ENCODE peak calls at places on chromosomes 5 and 9, in seven cellular contexts. One of them, this sample, is unnamed.

GRCh38 chr9:79623799-79624721 is 52.3 kb downstream of the TLE4 start:
- DNase-seq in IMR-90: no peak
- DNase-seq in adrenal gland: peak; percentile 25
- DNase-seq in ovary: no peak
- DNase-seq in heart left ventricle: peak; percentile 38
- DNase-seq in upper lobe of left lung: no peak
- DNase-seq in tibial nerve: no peak
- DNase-seq in this sample: no peak

GRCh38 chr5:167982-168660 is 23.2 kb upstream of the LRRC14B start:
- DNase-seq in IMR-90: peak; percentile 99
- DNase-seq in adrenal gland: no peak
- DNase-seq in ovary: peak; percentile 56
- DNase-seq in heart left ventricle: no peak
- DNase-seq in upper lobe of left lung: no peak
- DNase-seq in tibial nerve: no peak
- DNase-seq in this sample: peak; percentile 60

GRCh38 chr9:134169724-134170401 is 5.5 kb upstream of the RNU6ATAC start:
- DNase-seq in IMR-90: no peak
- DNase-seq in adrenal gland: no peak
- DNase-seq in ovary: no peak
- DNase-seq in heart left ventricle: no peak
- DNase-seq in upper lobe of left lung: no peak
- DNase-seq in tibial nerve: no peak
- DNase-seq in this sample: peak; percentile 73

GRCh38 chr9:19127881-19128719 is 808 bp upstream of the PLIN2 start:
- DNase-seq in IMR-90: no peak
- DNase-seq in adrenal gland: peak; percentile 35
- DNase-seq in ovary: peak; percentile 36
- DNase-seq in heart left ventricle: peak; percentile 33
- DNase-seq in upper lobe of left lung: peak; percentile 85
- DNase-seq in tibial nerve: peak; percentile 24
- DNase-seq in this sample: peak; percentile 85

GRCh38 chr5:168407222-168407621 is 79.0 kb upstream of the RARS1 start:
- DNase-seq in IMR-90: peak; percentile 25
- DNase-seq in adrenal gland: no peak
- DNase-seq in ovary: no peak
- DNase-seq in heart left ventricle: no peak
- DNase-seq in upper lobe of left lung: no peak
- DNase-seq in tibial nerve: no peak
- DNase-seq in this sample: no peak

GRCh38 chr5:123483446-123484077 is 28.4 kb upstream of the CSNK1G3 start:
- DNase-seq in IMR-90: no peak
- DNase-seq in adrenal gland: no peak
- DNase-seq in ovary: no peak
- DNase-seq in heart left ventricle: no peak
- DNase-seq in upper lobe of left lung: no peak
- DNase-seq in tibial nerve: no peak
- DNase-seq in this sample: no peak

GRCh38 chr5:13664377-13664776 is 280.1 kb downstream of the DNAH5 start:
- DNase-seq in IMR-90: peak; percentile 100
- DNase-seq in adrenal gland: no peak
- DNase-seq in ovary: no peak
- DNase-seq in heart left ventricle: no peak
- DNase-seq in upper lobe of left lung: no peak
- DNase-seq in tibial nerve: no peak
- DNase-seq in this sample: no peak

GRCh38 chr5:125487231-125487630 is 740.8 kb upstream of the ZNF608 start:
- DNase-seq in IMR-90: peak; percentile 1
- DNase-seq in adrenal gland: no peak
- DNase-seq in ovary: no peak
- DNase-seq in heart left ventricle: no peak
- DNase-seq in upper lobe of left lung: no peak
- DNase-seq in tibial nerve: no peak
- DNase-seq in this sample: no peak

GRCh38 chr5:113212244-113212920 is 222.4 kb downstream of the TSSK1B start:
- DNase-seq in IMR-90: peak; percentile 73
- DNase-seq in adrenal gland: no peak
- DNase-seq in ovary: peak; percentile 49
- DNase-seq in heart left ventricle: peak; percentile 68
- DNase-seq in upper lobe of left lung: no peak
- DNase-seq in tibial nerve: no peak
- DNase-seq in this sample: no peak

GRCh38 chr9:136109351-136110081 is 9.2 kb downstream of the TMEM250 start:
- DNase-seq in IMR-90: peak; percentile 87
- DNase-seq in adrenal gland: peak; percentile 93
- DNase-seq in ovary: peak; percentile 92
- DNase-seq in heart left ventricle: peak; percentile 93
- DNase-seq in upper lobe of left lung: peak; percentile 99
- DNase-seq in tibial nerve: peak; percentile 79
- DNase-seq in this sample: peak; percentile 98

GRCh38 chr5:77751328-77752023 is 24.7 kb downstream of the TBCA start:
- DNase-seq in IMR-90: no peak
- DNase-seq in adrenal gland: no peak
- DNase-seq in ovary: no peak
- DNase-seq in heart left ventricle: no peak
- DNase-seq in upper lobe of left lung: peak; percentile 32
- DNase-seq in tibial nerve: no peak
- DNase-seq in this sample: no peak

GRCh38 chr9:97900738-97901565 is 21.3 kb downstream of the TRMO start:
- DNase-seq in IMR-90: peak; percentile 55
- DNase-seq in adrenal gland: no peak
- DNase-seq in ovary: no peak
- DNase-seq in heart left ventricle: no peak
- DNase-seq in upper lobe of left lung: no peak
- DNase-seq in tibial nerve: no peak
- DNase-seq in this sample: no peak

DNA sequence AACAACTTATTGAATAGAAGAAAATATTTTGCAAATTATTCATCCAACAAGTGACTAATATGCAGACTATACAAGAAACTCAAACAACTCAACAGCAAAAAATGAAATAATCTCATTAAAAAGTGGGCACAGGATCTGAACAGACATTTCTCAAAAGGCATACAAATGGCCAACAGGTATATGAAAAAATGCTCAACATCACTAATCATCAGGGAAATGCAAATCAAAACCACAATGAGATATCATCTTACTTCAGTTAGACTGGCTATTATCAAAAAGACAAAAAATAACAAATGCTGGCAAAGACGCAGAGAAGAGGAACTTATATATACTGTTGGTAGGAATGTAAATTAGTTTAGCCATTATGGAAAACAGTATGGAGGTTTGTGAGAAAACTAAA is 1.8 kb upstream of the AMACR start:
- DNase-seq in IMR-90: no peak
- DNase-seq in adrenal gland: no peak
- DNase-seq in ovary: no peak
- DNase-seq in heart left ventricle: no peak
- DNase-seq in upper lobe of left lung: no peak
- DNase-seq in tibial nerve: no peak
- DNase-seq in this sample: no peak
- TF ChIP-seq POLR2A in IMR-90: no peak
- TF ChIP-seq POLR2A in adrenal gland: no peak
- TF ChIP-seq POLR2A in ovary: no peak
- TF ChIP-seq POLR2A in heart left ventricle: no peak
- TF ChIP-seq POLR2A in upper lobe of left lung: no peak
- TF ChIP-seq POLR2A in tibial nerve: no peak
- TF ChIP-seq POLR2A in this sample: no peak

GRCh38 chr5:4909086-4909485 is 231.0 kb upstream of the ADAMTS16 start:
- DNase-seq in IMR-90: no peak
- DNase-seq in adrenal gland: no peak
- DNase-seq in ovary: no peak
- DNase-seq in heart left ventricle: no peak
- DNase-seq in upper lobe of left lung: no peak
- DNase-seq in tibial nerve: no peak
- DNase-seq in this sample: no peak
- TF ChIP-seq POLR2A in IMR-90: no peak
- TF ChIP-seq POLR2A in adrenal gland: no peak
- TF ChIP-seq POLR2A in ovary: no peak
- TF ChIP-seq POLR2A in heart left ventricle: no peak
- TF ChIP-seq POLR2A in upper lobe of left lung: no peak
- TF ChIP-seq POLR2A in tibial nerve: no peak
- TF ChIP-seq POLR2A in this sample: no peak

GRCh38 chr9:35650341-35651158 is at the start of gene SIT1:
- DNase-seq in IMR-90: no peak
- DNase-seq in adrenal gland: no peak
- DNase-seq in ovary: no peak
- DNase-seq in heart left ventricle: no peak
- DNase-seq in upper lobe of left lung: peak; percentile 50
- DNase-seq in tibial nerve: no peak
- DNase-seq in this sample: peak; percentile 82

GRCh38 chr9:35652829-35653209 is 2.1 kb upstream of the SIT1 start:
- DNase-seq in IMR-90: no peak
- DNase-seq in adrenal gland: no peak
- DNase-seq in ovary: no peak
- DNase-seq in heart left ventricle: no peak
- DNase-seq in upper lobe of left lung: no peak
- DNase-seq in tibial nerve: no peak
- DNase-seq in this sample: no peak

GRCh38 chr9:35651964-35652828 is 1.5 kb upstream of the SIT1 start:
- DNase-seq in IMR-90: peak; percentile 72
- DNase-seq in adrenal gland: no peak
- DNase-seq in ovary: no peak
- DNase-seq in heart left ventricle: no peak
- DNase-seq in upper lobe of left lung: no peak
- DNase-seq in tibial nerve: no peak
- DNase-seq in this sample: no peak

GRCh38 chr9:35646583-35647265 is 4.0 kb downstream of the SIT1 start:
- DNase-seq in IMR-90: peak; percentile 82
- DNase-seq in adrenal gland: peak; percentile 89
- DNase-seq in ovary: peak; percentile 93
- DNase-seq in heart left ventricle: peak; percentile 93
- DNase-seq in upper lobe of left lung: peak; percentile 99
- DNase-seq in tibial nerve: peak; percentile 95
- DNase-seq in this sample: peak; percentile 99

DNA sequence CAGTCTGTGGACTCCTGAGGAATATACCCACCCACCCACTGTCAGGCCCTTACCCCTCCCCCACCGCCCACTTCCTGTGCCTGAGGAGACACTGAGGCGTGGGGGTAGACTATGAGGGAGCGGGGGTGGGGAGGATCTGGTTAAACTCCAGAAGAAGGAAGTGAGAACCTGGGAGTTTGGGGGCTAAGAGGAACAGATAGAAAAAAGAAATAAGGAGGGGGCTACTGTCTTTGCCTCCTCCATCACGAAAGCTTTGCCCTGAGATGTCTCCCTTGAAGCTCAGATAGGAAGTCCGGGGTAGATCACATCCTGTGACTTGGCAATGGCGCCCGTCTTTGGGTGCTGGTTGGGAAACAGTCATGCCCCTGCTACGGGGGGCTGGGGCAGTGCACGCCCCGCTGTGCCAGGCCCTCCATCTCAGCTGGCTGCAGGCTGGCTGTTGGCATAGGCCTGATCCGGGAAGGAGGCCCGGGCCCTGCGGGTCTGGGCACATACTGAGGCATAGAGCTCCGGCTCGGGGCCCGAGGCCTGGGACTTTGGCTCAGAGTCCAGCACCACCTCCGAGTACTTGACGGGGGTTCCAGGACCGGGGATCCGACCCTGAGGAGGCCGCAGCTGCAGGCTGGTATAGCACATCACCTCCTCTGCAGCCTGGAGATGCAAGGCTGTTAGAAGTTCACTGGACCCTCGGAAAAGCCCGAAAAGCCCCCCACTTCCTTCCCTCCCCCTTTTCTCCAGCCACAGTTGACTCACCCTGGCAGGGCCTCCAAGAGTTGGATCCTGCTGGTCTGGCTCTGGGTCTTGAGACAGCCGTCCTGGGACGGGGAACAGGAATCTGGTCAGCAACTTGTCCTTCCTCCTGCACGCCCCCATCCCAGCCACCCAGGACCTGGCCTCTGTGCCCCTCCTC is 1.0 kb downstream of the SIT1 start:
- DNase-seq in IMR-90: no peak
- DNase-seq in adrenal gland: no peak
- DNase-seq in ovary: no peak
- DNase-seq in heart left ventricle: no peak
- DNase-seq in upper lobe of left lung: peak; percentile 84
- DNase-seq in tibial nerve: no peak
- DNase-seq in this sample: peak; percentile 84
- TF ChIP-seq POLR2A in IMR-90: no peak
- TF ChIP-seq POLR2A in adrenal gland: no peak
- TF ChIP-seq POLR2A in ovary: no peak
- TF ChIP-seq POLR2A in heart left ventricle: no peak
- TF ChIP-seq POLR2A in upper lobe of left lung: no peak
- TF ChIP-seq POLR2A in tibial nerve: no peak
- TF ChIP-seq POLR2A in this sample: no peak

GRCh38 chr9:129962376-129962765 is 80.6 kb downstream of the FNBP1 start:
- DNase-seq in IMR-90: no peak
- DNase-seq in adrenal gland: no peak
- DNase-seq in ovary: no peak
- DNase-seq in heart left ventricle: no peak
- DNase-seq in upper lobe of left lung: no peak
- DNase-seq in tibial nerve: no peak
- DNase-seq in this sample: no peak

GRCh38 chr9:129958771-129959170 is 84.2 kb downstream of the FNBP1 start:
- DNase-seq in IMR-90: no peak
- DNase-seq in adrenal gland: no peak
- DNase-seq in ovary: no peak
- DNase-seq in heart left ventricle: no peak
- DNase-seq in upper lobe of left lung: no peak
- DNase-seq in tibial nerve: no peak
- DNase-seq in this sample: no peak

GRCh38 chr9:129968690-129969485 is 74.1 kb downstream of the FNBP1 start:
- DNase-seq in IMR-90: peak; percentile 93
- DNase-seq in adrenal gland: peak; percentile 64
- DNase-seq in ovary: no peak
- DNase-seq in heart left ventricle: no peak
- DNase-seq in upper lobe of left lung: no peak
- DNase-seq in tibial nerve: no peak
- DNase-seq in this sample: no peak

GRCh38 chr9:129964901-129965734 is 77.9 kb downstream of the FNBP1 start:
- DNase-seq in IMR-90: peak; percentile 93
- DNase-seq in adrenal gland: no peak
- DNase-seq in ovary: peak; percentile 57
- DNase-seq in heart left ventricle: no peak
- DNase-seq in upper lobe of left lung: no peak
- DNase-seq in tibial nerve: no peak
- DNase-seq in this sample: no peak

DNA sequence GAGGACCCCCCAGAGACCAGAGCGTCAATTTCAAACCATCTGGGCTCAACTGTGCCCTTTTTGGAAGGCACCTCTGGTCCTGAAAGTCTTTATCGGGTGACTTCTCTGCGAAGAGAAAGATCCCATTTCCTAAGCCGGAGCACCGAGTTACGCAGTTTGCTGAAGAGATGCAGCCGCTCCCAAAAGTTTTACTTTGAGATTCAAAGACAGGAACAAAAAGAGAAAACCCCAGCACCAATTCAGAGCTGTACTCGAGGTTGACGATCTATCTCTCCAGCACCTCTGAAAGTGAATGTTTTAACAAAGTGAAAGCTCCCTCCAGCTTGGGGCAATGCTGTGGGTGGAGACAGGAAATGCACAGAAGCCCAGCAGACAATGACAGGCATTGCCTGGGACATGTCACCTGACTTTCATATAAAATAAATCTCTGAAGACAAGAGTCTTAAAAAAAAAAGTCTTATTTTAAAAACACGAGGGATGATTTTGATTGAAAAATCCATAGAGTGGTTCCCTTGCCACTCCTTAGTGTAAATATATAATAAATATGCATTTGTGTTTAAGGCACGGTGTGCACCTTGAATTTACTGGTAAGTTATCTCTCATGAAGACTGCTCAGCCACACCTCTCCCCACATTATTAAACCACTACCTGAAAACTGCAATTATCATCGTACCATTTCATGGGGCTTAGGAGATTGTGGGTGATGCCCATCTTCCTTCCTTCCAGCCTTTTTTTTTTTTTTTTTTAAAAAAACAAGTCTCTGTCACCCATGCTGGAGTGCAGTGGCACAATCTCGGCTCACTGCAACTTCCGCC is 79.9 kb downstream of the FNBP1 start:
- DNase-seq in IMR-90: peak; percentile 49
- DNase-seq in adrenal gland: peak; percentile 55
- DNase-seq in ovary: peak; percentile 26
- DNase-seq in heart left ventricle: peak; percentile 60
- DNase-seq in upper lobe of left lung: no peak
- DNase-seq in tibial nerve: peak; percentile 64
- DNase-seq in this sample: peak; percentile 85
- TF ChIP-seq POLR2A in IMR-90: no peak
- TF ChIP-seq POLR2A in adrenal gland: no peak
- TF ChIP-seq POLR2A in ovary: peak; percentile 5
- TF ChIP-seq POLR2A in heart left ventricle: peak; percentile 48
- TF ChIP-seq POLR2A in upper lobe of left lung: no peak
- TF ChIP-seq POLR2A in tibial nerve: peak; percentile 45
- TF ChIP-seq POLR2A in this sample: peak; percentile 67